ENCODE peak calls at places on chromosomes 4 and X, in five cellular contexts. G is cardiac muscle cell, U is GM23248, S is pancreas, X is lower lobe of right lung. A is an unnamed sample.

GRCh38 chr4:14111730-14112171 is 484.2 kb upstream of the BOD1L1 start:
- DNase-seq in G (no peak), U (peak; percentile 89), S (no peak), X (no peak), A (no peak)

GRCh38 chr4:41380758-41381157 is 124.0 kb downstream of the UCHL1 start:
- DNase-seq in G (no peak), U (no peak), S (no peak), X (no peak), A (no peak)

GRCh38 chrX:133249659-133250058 is 31.5 kb upstream of the TFDP3 start:
- DNase-seq in G (no peak), U (peak; percentile 21), S (no peak), X (no peak), A (no peak)

GRCh38 chr4:109557433-109557832 is 2.6 kb upstream of the MCUB start:
- DNase-seq in G (no peak), U (no peak), S (no peak), X (no peak), A (no peak)

GRCh38 chr4:176013466-176014247 is 52.0 kb upstream of the WDR17 start:
- DNase-seq in G (no peak), U (no peak), S (no peak), X (no peak), A (no peak)

GRCh38 chrX:11770320-11770719 is 12.3 kb downstream of the MSL3 start:
- DNase-seq in G (peak; percentile 56), U (peak; percentile 61), S (peak; percentile 30), X (peak; percentile 43), A (peak; percentile 42)

GRCh38 chr4:99998062-99998880 is 48.2 kb upstream of the H2AZ1 start:
- DNase-seq in G (peak; percentile 17), U (peak; percentile 68), S (no peak), X (no peak), A (no peak)

GRCh38 chrX:69307736-69308135 is 142.5 kb upstream of the PJA1 start:
- DNase-seq in G (no peak), U (no peak), S (no peak), X (no peak), A (peak; percentile 49)

GRCh38 chrX:150903110-150903508 is 4.6 kb upstream of the CD99L2 start:
- DNase-seq in G (no peak), U (no peak), S (no peak), X (no peak), A (no peak)

GRCh38 chr4:997375-998071 is 4.3 kb upstream of the SLC26A1 start:
- DNase-seq in G (peak; percentile 68), U (peak; percentile 67), S (no peak), X (no peak), A (no peak)

GRCh38 chr4:101232074-101232776 is 115.1 kb downstream of the PPP3CA start:
- DNase-seq in G (no peak), U (peak; percentile 89), S (no peak), X (no peak), A (no peak)

GRCh38 chr4:112099701-112100289 is 45.5 kb upstream of the FAM241A start:
- DNase-seq in G (peak; percentile 55), U (peak; percentile 73), S (no peak), X (no peak), A (no peak)

GRCh38 chr4:55032788-55033187 is 92.6 kb downstream of the KDR start:
- DNase-seq in G (peak; percentile 13), U (no peak), S (no peak), X (no peak), A (no peak)

GRCh38 chrX:123626962-123627361 is 105.9 kb downstream of the THOC2 start:
- DNase-seq in G (no peak), U (peak; percentile 66), S (no peak), X (no peak), A (no peak)

GRCh38 chrX:100350704-100351489 is 59.2 kb downstream of the PCDH19 start:
- DNase-seq in G (no peak), U (no peak), S (no peak), X (no peak), A (no peak)

GRCh38 chrX:115357316-115357715 is 67.8 kb downstream of the LUZP4 start:
- DNase-seq in G (no peak), U (peak; percentile 43), S (no peak), X (no peak), A (no peak)

GRCh38 chrX:121000589-121000988 is 15.0 kb upstream of the CT47A1 start:
- DNase-seq in G (no peak), U (peak; percentile 19), S (no peak), X (no peak), A (no peak)

GRCh38 chr4:41882622-41883347 is 52.4 kb upstream of the TMEM33 start:
- DNase-seq in G (peak; percentile 56), U (peak; percentile 59), S (peak; percentile 35), X (peak; percentile 69), A (peak; percentile 35)

GRCh38 chr4:87339440-87339839 is 16.8 kb upstream of the HSD17B13 start:
- DNase-seq in G (no peak), U (no peak), S (no peak), X (no peak), A (no peak)

GRCh38 chr4:127549521-127549920 is 83.2 kb upstream of the INTU start:
- DNase-seq in G (no peak), U (peak; percentile 2), S (no peak), X (no peak), A (no peak)

GRCh38 chrX:68462197-68462596 is 28.9 kb upstream of the OPHN1 start:
- DNase-seq in G (no peak), U (peak; percentile 39), S (no peak), X (no peak), A (no peak)

GRCh38 chrX:129934952-129935351 is 29.0 kb downstream of the UTP14A start:
- DNase-seq in G (no peak), U (no peak), S (no peak), X (no peak), A (no peak)

GRCh38 chr4:46886711-46887110 is 22.3 kb downstream of the COX7B2 start:
- DNase-seq in G (peak; percentile 4), U (peak; percentile 20), S (no peak), X (no peak), A (no peak)

GRCh38 chrX:134634691-134635090 is 23.6 kb downstream of the PLAC1 start:
- DNase-seq in G (no peak), U (peak; percentile 86), S (no peak), X (no peak), A (no peak)

GRCh38 chrX:41301438-41301824 is 32.5 kb upstream of the DDX3X start:
- DNase-seq in G (no peak), U (no peak), S (no peak), X (no peak), A (no peak)

GRCh38 chrX:130105226-130105625 is 5.1 kb downstream of the ELF4 start:
- DNase-seq in G (no peak), U (peak; percentile 17), S (no peak), X (no peak), A (no peak)

GRCh38 chr4:185416955-185417354 is 8.8 kb downstream of the UFSP2 start:
- DNase-seq in G (no peak), U (no peak), S (no peak), X (no peak), A (no peak)

GRCh38 chr4:88928852-88929251 is 128.1 kb downstream of the FAM13A start:
- DNase-seq in G (no peak), U (no peak), S (no peak), X (no peak), A (no peak)

GRCh38 chr4:55866973-55867574 is 13.6 kb downstream of the EXOC1 start:
- DNase-seq in G (peak; percentile 71), U (peak; percentile 80), S (no peak), X (no peak), A (peak; percentile 22)

GRCh38 chrX:133580630-133581029 is 165.3 kb upstream of the GPC4 start:
- DNase-seq in G (no peak), U (peak; percentile 42), S (no peak), X (no peak), A (no peak)

GRCh38 chr4:76811604-76812412 is 86.1 kb downstream of the SOWAHB start:
- DNase-seq in G (no peak), U (peak; percentile 45), S (no peak), X (no peak), A (no peak)

GRCh38 chrX:123962006-123962485 is 540 bp downstream of the STAG2 start:
- DNase-seq in G (no peak), U (peak; percentile 52), S (no peak), X (no peak), A (no peak)

GRCh38 chrX:3165808-3166207 is 124.5 kb downstream of the ARSF start:
- DNase-seq in G (no peak), U (no peak), S (no peak), X (no peak), A (no peak)

GRCh38 chr4:77375866-77376607 is 219.0 kb downstream of the CCNG2 start:
- DNase-seq in G (no peak), U (no peak), S (no peak), X (no peak), A (no peak)

GRCh38 chr4:78611215-78611558 is 59.6 kb downstream of the ANXA3 start:
- DNase-seq in G (no peak), U (no peak), S (no peak), X (no peak), A (no peak)
- H3K4me3 ChIP-seq in G (no peak overlapping the region), U (no peak overlapping the region), S (no peak overlapping the region), X (no peak overlapping the region), A (no peak overlapping the region)

GRCh38 chr4:32909722-32910121 is 2189.6 kb downstream of the PCDH7 start:
- DNase-seq in G (no peak), U (no peak), S (no peak), X (no peak), A (no peak)
- H3K9me3 ChIP-seq in G (no peaks in the 10 kb centered on the region), U (no peaks in the 10 kb centered on the region), S (no peaks in the 10 kb centered on the region), X (peaks cover 8% of the 10 kb centered on the region), A (no peaks in the 10 kb centered on the region)

DNA sequence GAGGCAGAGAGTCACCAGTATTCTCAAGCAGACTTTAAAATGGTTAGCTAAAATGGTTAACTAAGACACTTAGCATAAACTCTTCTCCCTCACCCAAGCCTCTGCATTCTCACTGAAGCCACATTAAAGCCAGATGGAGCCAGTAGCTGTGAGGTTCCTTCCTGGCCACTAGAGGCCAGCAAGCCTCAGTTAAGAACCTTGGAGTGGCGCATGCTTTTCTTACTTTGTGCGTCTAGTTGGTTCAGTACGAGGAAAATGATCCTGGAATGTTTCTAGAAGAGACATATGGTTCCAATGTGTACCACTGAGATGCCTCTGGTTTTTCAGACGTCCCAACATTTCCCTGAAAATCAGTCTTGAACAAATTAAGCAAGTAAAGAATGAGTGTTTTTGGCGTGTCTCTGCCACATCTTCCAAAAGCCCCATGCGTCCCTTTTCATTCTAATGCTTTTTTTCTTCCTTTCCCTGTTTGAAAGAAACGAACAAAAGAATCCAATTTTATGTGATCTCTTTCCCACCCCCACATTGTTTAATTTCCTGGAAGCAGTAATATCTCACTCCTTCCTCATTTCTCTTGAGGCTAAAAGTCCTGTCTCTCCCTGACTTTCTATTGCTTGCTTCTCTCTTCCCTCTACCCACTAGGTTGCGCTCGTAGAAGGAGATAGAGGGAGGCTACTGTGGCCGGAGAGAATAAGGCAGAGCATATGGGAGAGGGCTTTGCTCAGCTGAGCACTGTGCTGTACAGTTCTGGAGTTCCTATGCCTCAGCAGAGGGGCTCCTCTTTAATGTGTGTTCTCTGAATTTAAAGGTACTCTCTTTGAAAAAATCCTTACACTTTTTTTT is 82.9 kb upstream of the TAB3 start:
- DNase-seq in G (peak; percentile 75), U (peak; percentile 66), S (peak; percentile 36), X (no peak), A (peak; percentile 27)
- H3K4me3 ChIP-seq in G (no peak overlapping the region), U (peak overlapping the region; percentile 62), S (no peak overlapping the region), X (peak overlapping the region; percentile 23), A (no peak overlapping the region)

DNA sequence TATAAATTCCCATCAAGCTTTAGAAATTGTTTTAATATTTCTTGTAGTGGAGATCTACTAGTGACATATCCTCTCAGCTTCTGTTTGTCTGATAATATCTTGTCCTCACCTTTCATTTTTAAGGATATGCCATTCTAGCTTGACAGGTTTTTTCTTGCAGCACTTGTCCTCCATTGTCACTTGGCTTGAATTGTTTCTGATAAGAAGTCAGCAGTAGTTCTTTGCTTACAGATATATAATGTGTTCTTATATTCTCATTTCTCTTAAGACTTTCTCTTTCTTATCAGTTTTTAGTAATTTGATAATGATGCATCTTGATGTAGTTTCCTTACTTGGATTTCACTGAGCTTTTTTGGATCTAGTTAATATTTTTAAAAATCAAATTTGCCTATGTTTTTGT is 120.6 kb upstream of the NUDT6 start:
- DNase-seq in G (no peak), U (peak; percentile 13), S (no peak), X (no peak), A (no peak)
- H3K9me3 ChIP-seq in G (no peaks in the 10 kb centered on the region), U (peaks cover 6% of the 10 kb centered on the region), S (peaks cover 3% of the 10 kb centered on the region), X (peaks cover 32% of the 10 kb centered on the region), A (no peaks in the 10 kb centered on the region)

A was measured in WERI-Rb-1.